ENCODE peak calls at places on chromosomes 12 and 14, in four cellular contexts. One of them, this sample, is unnamed.

GRCh38 chr12:108306014-108306501 is 33.1 kb downstream of the CMKLR1 start:
- DNase-seq in K562: no peak
- DNase-seq in GM12878: no peak
- DNase-seq in HL-60: no peak
- DNase-seq in this sample: no peak

GRCh38 chr12:16112626-16113560 is 164.6 kb downstream of the SLC15A5 start:
- DNase-seq in K562: no peak
- DNase-seq in GM12878: no peak
- DNase-seq in HL-60: no peak
- DNase-seq in this sample: no peak

GRCh38 chr12:4867384-4867783 is 42.3 kb upstream of the KCNA1 start:
- DNase-seq in K562: no peak
- DNase-seq in GM12878: no peak
- DNase-seq in HL-60: no peak
- DNase-seq in this sample: no peak

GRCh38 chr14:97848351-97848980 is 1051.3 kb downstream of the VRK1 start:
- DNase-seq in K562: no peak
- DNase-seq in GM12878: no peak
- DNase-seq in HL-60: no peak
- DNase-seq in this sample: no peak

GRCh38 chr12:88725592-88726143 is 145.4 kb upstream of the KITLG start:
- DNase-seq in K562: no peak
- DNase-seq in GM12878: no peak
- DNase-seq in HL-60: no peak
- DNase-seq in this sample: no peak

GRCh38 chr12:15580431-15580830 is 208.8 kb downstream of the EPS8 start:
- DNase-seq in K562: no peak
- DNase-seq in GM12878: no peak
- DNase-seq in HL-60: no peak
- DNase-seq in this sample: no peak

GRCh38 chr12:99131761-99132199 is 486.7 kb downstream of the APAF1 start:
- DNase-seq in K562: no peak
- DNase-seq in GM12878: no peak
- DNase-seq in HL-60: no peak
- DNase-seq in this sample: no peak

GRCh38 chr14:57464013-57464730 is 29.5 kb downstream of the CCDC198 start:
- DNase-seq in K562: no peak
- DNase-seq in GM12878: no peak
- DNase-seq in HL-60: no peak
- DNase-seq in this sample: no peak

GRCh38 chr12:32586390-32586789 is 92.7 kb upstream of the DNM1L start:
- DNase-seq in K562: no peak
- DNase-seq in GM12878: no peak
- DNase-seq in HL-60: peak
- DNase-seq in this sample: no peak

GRCh38 chr12:6333566-6333965 is 8.3 kb downstream of the TNFRSF1A start:
- DNase-seq in K562: no peak
- DNase-seq in GM12878: no peak
- DNase-seq in HL-60: no peak
- DNase-seq in this sample: no peak

GRCh38 chr12:129531004-129531403 is 372.8 kb downstream of the TMEM132D start:
- DNase-seq in K562: no peak
- DNase-seq in GM12878: no peak
- DNase-seq in HL-60: no peak
- DNase-seq in this sample: no peak

GRCh38 chr12:106519587-106519986 is 63.2 kb upstream of the RFX4 start:
- DNase-seq in K562: no peak
- DNase-seq in GM12878: no peak
- DNase-seq in HL-60: no peak
- DNase-seq in this sample: no peak

GRCh38 chr12:91567100-91567485 is 384.5 kb upstream of the DCN start:
- DNase-seq in K562: no peak
- DNase-seq in GM12878: no peak
- DNase-seq in HL-60: no peak
- DNase-seq in this sample: no peak

GRCh38 chr12:122087431-122088180 is 9.1 kb downstream of the MLXIP start:
- DNase-seq in K562: no peak
- DNase-seq in GM12878: no peak
- DNase-seq in HL-60: no peak
- DNase-seq in this sample: no peak

GRCh38 chr12:66688836-66689439 is 10.1 kb upstream of the GRIP1 start:
- DNase-seq in K562: peak
- DNase-seq in GM12878: no peak
- DNase-seq in HL-60: peak
- DNase-seq in this sample: peak

GRCh38 chr12:30044206-30044605 is 260.5 kb upstream of the TMTC1 start:
- DNase-seq in K562: no peak
- DNase-seq in GM12878: no peak
- DNase-seq in HL-60: no peak
- DNase-seq in this sample: no peak

GRCh38 chr14:36522347-36522971 is 2.4 kb upstream of the NKX2-1 start:
- DNase-seq in K562: no peak
- DNase-seq in GM12878: no peak
- DNase-seq in HL-60: no peak
- DNase-seq in this sample: no peak

GRCh38 chr12:47223848-47224213 is 144.1 kb upstream of the AMIGO2 start:
- DNase-seq in K562: no peak
- DNase-seq in GM12878: no peak
- DNase-seq in HL-60: no peak
- DNase-seq in this sample: no peak

GRCh38 chr14:80653951-80654350 is 287.6 kb downstream of the CEP128 start:
- DNase-seq in K562: no peak
- DNase-seq in GM12878: no peak
- DNase-seq in HL-60: no peak
- DNase-seq in this sample: no peak

GRCh38 chr12:66941150-66941549 is 262.3 kb upstream of the GRIP1 start:
- DNase-seq in K562: no peak
- DNase-seq in GM12878: no peak
- DNase-seq in HL-60: no peak
- DNase-seq in this sample: no peak

GRCh38 chr12:5650804-5651461 is 219.0 kb downstream of the NTF3 start:
- DNase-seq in K562: no peak
- DNase-seq in GM12878: no peak
- DNase-seq in HL-60: no peak
- DNase-seq in this sample: no peak

GRCh38 chr12:113818278-113818677 is 147.8 kb downstream of the RBM19 start:
- DNase-seq in K562: no peak
- DNase-seq in GM12878: no peak
- DNase-seq in HL-60: no peak
- DNase-seq in this sample: no peak

GRCh38 chr12:60020068-60020467 is 424.2 kb downstream of the SLC16A7 start:
- DNase-seq in K562: no peak
- DNase-seq in GM12878: no peak
- DNase-seq in HL-60: no peak
- DNase-seq in this sample: no peak

GRCh38 chr12:68609955-68610434 is 704 bp upstream of the RAP1B start:
- DNase-seq in K562: no peak
- DNase-seq in GM12878: no peak
- DNase-seq in HL-60: peak
- DNase-seq in this sample: no peak

GRCh38 chr12:76698316-76698715 is 65.6 kb upstream of the ZDHHC17 start:
- DNase-seq in K562: no peak
- DNase-seq in GM12878: no peak
- DNase-seq in HL-60: no peak
- DNase-seq in this sample: no peak

GRCh38 chr12:52434760-52435530 is 774 bp upstream of the KRT75 start:
- DNase-seq in K562: no peak
- DNase-seq in GM12878: no peak
- DNase-seq in HL-60: no peak
- DNase-seq in this sample: no peak

GRCh38 chr12:93818488-93819047 is 141.4 kb downstream of the CRADD start:
- DNase-seq in K562: no peak
- DNase-seq in GM12878: no peak
- DNase-seq in HL-60: no peak
- DNase-seq in this sample: no peak

GRCh38 chr14:22821193-22822016 is 6.2 kb upstream of the SLC7A7 start:
- DNase-seq in K562: no peak
- DNase-seq in GM12878: no peak
- DNase-seq in HL-60: no peak
- DNase-seq in this sample: no peak

GRCh38 chr12:20646239-20646827 is 48.8 kb upstream of the SLCO1C1 start:
- DNase-seq in K562: no peak
- DNase-seq in GM12878: no peak
- DNase-seq in HL-60: no peak
- DNase-seq in this sample: no peak

GRCh38 chr12:132366341-132366861 is 37.0 kb upstream of the GALNT9 start:
- DNase-seq in K562: no peak
- DNase-seq in GM12878: no peak
- DNase-seq in HL-60: no peak
- DNase-seq in this sample: no peak

GRCh38 chr12:115866909-115867525 is 410.5 kb downstream of the MED13L start:
- DNase-seq in K562: no peak
- DNase-seq in GM12878: no peak
- DNase-seq in HL-60: no peak
- DNase-seq in this sample: no peak

GRCh38 chr12:44921736-44922135 is 45.6 kb upstream of the NELL2 start:
- DNase-seq in K562: no peak
- DNase-seq in GM12878: no peak
- DNase-seq in HL-60: no peak
- DNase-seq in this sample: no peak

GRCh38 chr14:78164226-78164853 is 5.8 kb upstream of the NRXN3 start:
- DNase-seq in K562: peak
- DNase-seq in GM12878: no peak
- DNase-seq in HL-60: peak
- DNase-seq in this sample: peak

GRCh38 chr14:76380991-76381390 is 5.1 kb downstream of the ESRRB start:
- DNase-seq in K562: no peak
- DNase-seq in GM12878: no peak
- DNase-seq in HL-60: no peak
- DNase-seq in this sample: no peak
- TF ChIP-seq SPI1 in K562: no peak
- TF ChIP-seq SPI1 in GM12878: no peak
- TF ChIP-seq SPI1 in HL-60: no peak
- TF ChIP-seq SPI1 in this sample: no peak

GRCh38 chr14:100864960-100865681 is 38.4 kb downstream of the RTL1 start:
- DNase-seq in K562: peak
- DNase-seq in GM12878: no peak
- DNase-seq in HL-60: no peak
- DNase-seq in this sample: no peak

GRCh38 chr14:100866666-100867630 is 36.6 kb downstream of the RTL1 start:
- DNase-seq in K562: no peak
- DNase-seq in GM12878: no peak
- DNase-seq in HL-60: no peak
- DNase-seq in this sample: no peak

GRCh38 chr14:100868621-100869370 is 34.7 kb downstream of the RTL1 start:
- DNase-seq in K562: no peak
- DNase-seq in GM12878: no peak
- DNase-seq in HL-60: no peak
- DNase-seq in this sample: no peak

GRCh38 chr14:100865682-100866591 is 37.6 kb downstream of the RTL1 start:
- DNase-seq in K562: no peak
- DNase-seq in GM12878: no peak
- DNase-seq in HL-60: no peak
- DNase-seq in this sample: no peak

DNA sequence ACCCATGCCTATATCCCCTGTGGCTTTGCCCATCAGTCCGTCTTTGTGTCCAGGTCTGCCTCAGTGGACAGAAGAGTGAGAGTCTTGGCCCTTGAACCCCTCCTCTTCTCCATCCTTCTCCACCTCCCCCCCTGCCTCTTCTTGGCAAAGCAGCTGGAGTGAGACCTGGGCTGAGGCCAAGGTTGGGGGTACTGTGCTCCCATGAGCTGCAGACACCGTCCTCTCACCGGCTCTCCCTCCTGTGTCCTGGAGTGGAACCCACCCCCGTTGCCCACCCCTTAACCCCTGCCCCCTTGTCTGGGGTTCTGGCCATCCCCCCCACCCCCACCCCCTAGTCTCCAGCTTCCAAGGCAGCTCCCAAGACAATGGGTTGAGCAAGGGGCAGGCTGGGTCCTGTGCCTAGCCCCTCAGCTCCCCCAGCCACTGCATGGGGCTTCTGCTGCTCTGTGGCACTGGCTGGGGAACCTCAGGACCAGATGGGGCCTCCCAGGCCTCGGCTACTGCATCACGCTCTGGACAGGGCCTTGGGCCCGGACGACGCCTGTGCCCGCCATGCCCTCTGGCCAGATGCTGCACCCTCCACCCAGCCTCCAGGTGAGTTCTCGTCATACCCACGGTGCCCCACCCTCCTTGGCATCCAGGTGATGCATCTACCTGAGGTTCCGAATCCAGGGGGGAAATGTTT is 35.7 kb downstream of the RTL1 start:
- DNase-seq in K562: no peak
- DNase-seq in GM12878: no peak
- DNase-seq in HL-60: no peak
- DNase-seq in this sample: no peak
- TF ChIP-seq SPI1 in K562: no peak
- TF ChIP-seq SPI1 in GM12878: no peak
- TF ChIP-seq SPI1 in HL-60: no peak
- TF ChIP-seq SPI1 in this sample: no peak

DNA sequence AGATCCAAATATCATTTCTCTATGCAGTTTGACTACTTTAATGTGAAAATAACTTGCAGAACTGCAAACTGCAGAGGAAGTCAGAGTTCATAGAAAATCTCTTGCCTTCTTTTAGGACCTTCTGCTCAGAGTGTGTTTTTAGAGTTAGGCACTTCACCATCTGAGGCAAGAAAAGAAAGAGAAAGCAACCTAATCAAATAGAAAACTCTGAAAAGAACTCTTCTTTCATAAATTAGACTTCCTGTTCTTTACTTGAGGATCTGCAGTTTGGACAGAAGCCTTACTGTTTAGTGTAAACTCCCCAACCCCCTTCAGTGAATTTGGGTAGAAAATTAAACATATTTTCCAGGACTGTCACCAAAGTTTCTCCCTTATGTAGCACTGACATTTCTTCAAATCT is 99.4 kb downstream of the PDZRN4 start:
- DNase-seq in K562: no peak
- DNase-seq in GM12878: no peak
- DNase-seq in HL-60: no peak
- DNase-seq in this sample: no peak
- TF ChIP-seq SPI1 in K562: no peak
- TF ChIP-seq SPI1 in GM12878: no peak
- TF ChIP-seq SPI1 in HL-60: peak
- TF ChIP-seq SPI1 in this sample: no peak

DNA sequence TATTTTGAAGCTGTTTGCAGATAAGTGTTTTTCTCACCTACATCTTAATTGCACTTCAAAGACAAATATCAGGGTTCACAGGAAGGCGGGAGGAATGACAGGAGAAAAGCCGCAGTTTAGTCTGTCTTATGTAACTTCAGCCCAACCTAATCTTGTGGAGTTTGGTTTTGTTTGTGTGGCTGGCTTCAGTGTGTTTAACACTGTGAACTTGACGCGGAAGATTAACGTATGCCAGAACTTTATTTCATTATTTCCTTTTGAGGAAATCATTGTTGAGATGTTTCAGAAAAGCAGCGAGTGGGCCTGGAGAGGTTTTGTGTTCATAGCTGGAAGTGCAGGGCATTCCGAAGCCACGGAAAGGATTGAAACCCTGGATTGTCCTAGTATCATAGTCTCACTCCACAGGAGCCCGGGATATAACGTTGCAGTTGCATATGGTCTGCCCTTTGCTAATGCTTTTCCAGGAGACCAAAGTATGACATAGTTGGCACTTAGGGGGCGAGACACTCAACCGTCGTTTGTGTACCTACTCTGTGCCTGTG is 2.0 kb downstream of the PELI2 start:
- DNase-seq in K562: no peak
- DNase-seq in GM12878: no peak
- DNase-seq in HL-60: peak
- DNase-seq in this sample: no peak
- TF ChIP-seq SPI1 in K562: no peak
- TF ChIP-seq SPI1 in GM12878: no peak
- TF ChIP-seq SPI1 in HL-60: no peak
- TF ChIP-seq SPI1 in this sample: no peak